ENCODE peak calls at places on chromosomes 7 and 10, in ten cellular contexts. M is AG04450; Q is HL-60; P is A549; K is DND-41; R is lung; H is small intestine; G is spleen; D is CD8-positive, alpha-beta memory T cell; Y is neural progenitor cell. B is an unnamed sample.

GRCh38 chr7:68461430-68461829 is 1136.8 kb upstream of the AUTS2 start:
- DNase-seq in M (no peak), Q (no peak), P (peak), K (no peak), R (no peak), H (no peak), G (no peak), D (no peak), Y (no peak), B (no peak)

GRCh38 chr7:1846331-1847065 is 176.4 kb downstream of the ELFN1 start:
- DNase-seq in M (no peak), Q (peak), P (no peak), K (no peak), R (no peak), H (no peak), G (peak), D (no peak), Y (no peak), B (no peak)

GRCh38 chr7:2120841-2121830 is 111.6 kb downstream of the MAD1L1 start:
- DNase-seq in M (no peak), Q (no peak), P (no peak), K (no peak), R (no peak), H (no peak), G (no peak), D (no peak), Y (no peak), B (no peak)

GRCh38 chr10:3126741-3127342 is 45.7 kb downstream of the PITRM1 start:
- DNase-seq in M (no peak), Q (no peak), P (no peak), K (no peak), R (no peak), H (peak), G (no peak), D (no peak), Y (peak), B (no peak)

GRCh38 chr10:131843089-131843595 is 57.7 kb upstream of the PPP2R2D start:
- DNase-seq in M (no peak), Q (no peak), P (no peak), K (no peak), R (no peak), H (no peak), G (peak), D (no peak), Y (no peak), B (no peak)

GRCh38 chr10:116251602-116252395 is 21.2 kb downstream of the GFRA1 start:
- DNase-seq in M (no peak), Q (no peak), P (no peak), K (no peak), R (no peak), H (no peak), G (no peak), D (no peak), Y (no peak), B (no peak)

GRCh38 chr10:89440262-89440661 is 25.9 kb downstream of the IFIT5 start:
- DNase-seq in M (no peak), Q (no peak), P (no peak), K (no peak), R (peak), H (peak), G (no peak), D (no peak), Y (no peak), B (no peak)

GRCh38 chr7:33781167-33781566 is 124.2 kb upstream of the BMPER start:
- DNase-seq in M (no peak), Q (no peak), P (no peak), K (no peak), R (no peak), H (no peak), G (no peak), D (no peak), Y (no peak), B (no peak)

GRCh38 chr7:29414216-29414615 is 149.4 kb upstream of the PRR15 start:
- DNase-seq in M (no peak), Q (no peak), P (no peak), K (no peak), R (no peak), H (no peak), G (no peak), D (no peak), Y (no peak), B (no peak)

GRCh38 chr10:121695731-121696464 is 97.7 kb upstream of the FGFR2 start:
- DNase-seq in M (no peak), Q (no peak), P (no peak), K (no peak), R (no peak), H (no peak), G (no peak), D (no peak), Y (no peak), B (no peak)
- H3K27ac ChIP-seq in M (no peak), Q (no peak), P (no peak), K (no peak), R (no peak), H (no peak), G (no peak), D (no peak), Y (no peak), B (no peak)

GRCh38 chr10:132891994-132892393 is 50.4 kb downstream of the CFAP46 start:
- DNase-seq in M (peak), Q (no peak), P (no peak), K (no peak), R (no peak), H (no peak), G (no peak), D (no peak), Y (no peak), B (no peak)
- H3K27ac ChIP-seq in M (no peak), Q (no peak), P (no peak), K (no peak), R (no peak), H (no peak), G (no peak), D (no peak), Y (no peak), B (no peak)

GRCh38 chr7:21946228-21946709 is 570 bp upstream of the CDCA7L start:
- DNase-seq in M (no peak), Q (no peak), P (peak), K (no peak), R (no peak), H (no peak), G (no peak), D (no peak), Y (no peak), B (no peak)
- H3K27ac ChIP-seq in M (peak), Q (peak), P (peak), K (no peak), R (no peak), H (no peak), G (peak), D (no peak), Y (no peak), B (peak)

GRCh38 chr7:30765359-30765758 is 5.9 kb upstream of the MINDY4 start:
- DNase-seq in M (no peak), Q (no peak), P (no peak), K (no peak), R (no peak), H (no peak), G (no peak), D (no peak), Y (no peak), B (no peak)

GRCh38 chr7:30761214-30762156 is 9.6 kb downstream of the INMT start:
- DNase-seq in M (no peak), Q (no peak), P (no peak), K (no peak), R (no peak), H (no peak), G (no peak), D (no peak), Y (no peak), B (no peak)

GRCh38 chr7:30764030-30764991 is 6.9 kb upstream of the MINDY4 start:
- DNase-seq in M (no peak), Q (no peak), P (no peak), K (no peak), R (no peak), H (no peak), G (no peak), D (no peak), Y (no peak), B (no peak)

GRCh38 chr7:30757343-30757695 is 5.4 kb downstream of the INMT start:
- DNase-seq in M (no peak), Q (no peak), P (no peak), K (no peak), R (no peak), H (no peak), G (no peak), D (no peak), Y (no peak), B (no peak)

GRCh38 chr7:30760514-30761213 is 8.7 kb downstream of the INMT start:
- DNase-seq in M (no peak), Q (no peak), P (no peak), K (no peak), R (no peak), H (no peak), G (no peak), D (no peak), Y (no peak), B (no peak)
- H3K27ac ChIP-seq in M (no peak), Q (no peak), P (no peak), K (no peak), R (no peak), H (no peak), G (no peak), D (no peak), Y (no peak), B (no peak)

DNA sequence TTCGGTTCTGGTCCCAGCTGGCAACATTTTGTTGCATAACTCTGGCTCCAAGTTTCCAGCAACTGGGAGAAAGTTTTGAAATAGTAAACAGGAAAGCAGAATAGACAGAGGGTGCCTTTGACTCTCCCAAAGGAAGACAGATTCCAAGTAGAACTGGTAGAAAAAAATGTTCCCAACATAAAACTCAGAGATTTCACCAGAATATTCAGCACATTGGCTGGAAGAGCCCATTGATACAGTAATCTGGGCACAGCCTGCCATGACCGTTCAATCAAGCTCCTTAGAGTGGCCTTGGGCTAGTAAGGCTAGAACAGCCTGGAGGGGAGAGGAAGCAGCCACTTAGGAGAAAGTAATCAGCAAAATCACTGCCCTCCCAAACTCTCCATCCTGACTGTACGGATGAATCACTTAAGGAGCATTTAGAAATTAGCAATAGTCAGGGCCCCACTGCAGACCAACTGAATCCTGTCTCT is 120.3 kb downstream of the CUBN start:
- DNase-seq in M (no peak), Q (no peak), P (no peak), K (no peak), R (no peak), H (no peak), G (no peak), D (no peak), Y (no peak), B (no peak)
- H3K27ac ChIP-seq in M (peak), Q (no peak), P (no peak), K (no peak), R (peak), H (no peak), G (peak), D (no peak), Y (no peak), B (no peak)

GRCh38 chr10:124152781-124153600 is 59.6 kb upstream of the CHST15 start:
- DNase-seq in M (peak), Q (peak), P (peak), K (peak), R (peak), H (peak), G (peak), D (peak), Y (no peak), B (no peak)
- H3K27ac ChIP-seq in M (peak), Q (no peak), P (peak), K (peak), R (no peak), H (no peak), G (peak), D (no peak), Y (no peak), B (no peak)

B was measured in Karpas-422.